ENCODE peak calls at places on chromosomes 6 and 20, in nine cellular contexts. One of them, this sample, is unnamed.

GRCh38 chr6:125480571-125480970 is 178.8 kb upstream of the HDDC2 start:
- DNase-seq in nephron progenitor cell: no peak
- DNase-seq in activated effector memory CD4-positive, alpha-beta T cell treated with Interleukin-2 at 50 U/mL for 16 hours: no peak
- DNase-seq in activated CD4-positive, CD25-positive, alpha-beta regulatory T cell: no peak
- DNase-seq in omental fat pad: no peak
- DNase-seq in HFF-Myc: no peak
- DNase-seq in WTC11: no peak
- DNase-seq in activated T-cell treated with anti-CD3 and anti-CD28 coated beads, Interleukin-2, amount 50 U/mL, for 72 hours: no peak
- DNase-seq in fibroblast of lung: no peak
- DNase-seq in this sample: no peak

GRCh38 chr20:31945319-31945718 is 6.5 kb downstream of the PDRG1 start:
- DNase-seq in nephron progenitor cell: no peak
- DNase-seq in activated effector memory CD4-positive, alpha-beta T cell treated with Interleukin-2 at 50 U/mL for 16 hours: no peak
- DNase-seq in activated CD4-positive, CD25-positive, alpha-beta regulatory T cell: no peak
- DNase-seq in omental fat pad: no peak
- DNase-seq in HFF-Myc: no peak
- DNase-seq in WTC11: no peak
- DNase-seq in activated T-cell treated with anti-CD3 and anti-CD28 coated beads, Interleukin-2, amount 50 U/mL, for 72 hours: no peak
- DNase-seq in fibroblast of lung: no peak
- DNase-seq in this sample: no peak

GRCh38 chr20:36532388-36532787 is 8.9 kb upstream of the MYL9 start:
- DNase-seq in nephron progenitor cell: no peak
- DNase-seq in activated effector memory CD4-positive, alpha-beta T cell treated with Interleukin-2 at 50 U/mL for 16 hours: no peak
- DNase-seq in activated CD4-positive, CD25-positive, alpha-beta regulatory T cell: no peak
- DNase-seq in omental fat pad: no peak
- DNase-seq in HFF-Myc: no peak
- DNase-seq in WTC11: no peak
- DNase-seq in activated T-cell treated with anti-CD3 and anti-CD28 coated beads, Interleukin-2, amount 50 U/mL, for 72 hours: no peak
- DNase-seq in fibroblast of lung: no peak
- DNase-seq in this sample: peak

GRCh38 chr6:141744194-141744925 is 388.4 kb upstream of the GJE1 start:
- DNase-seq in nephron progenitor cell: no peak
- DNase-seq in activated effector memory CD4-positive, alpha-beta T cell treated with Interleukin-2 at 50 U/mL for 16 hours: no peak
- DNase-seq in activated CD4-positive, CD25-positive, alpha-beta regulatory T cell: no peak
- DNase-seq in omental fat pad: no peak
- DNase-seq in HFF-Myc: no peak
- DNase-seq in WTC11: no peak
- DNase-seq in activated T-cell treated with anti-CD3 and anti-CD28 coated beads, Interleukin-2, amount 50 U/mL, for 72 hours: no peak
- DNase-seq in fibroblast of lung: no peak
- DNase-seq in this sample: no peak

GRCh38 chr6:20657274-20657800 is 123.1 kb downstream of the CDKAL1 start:
- DNase-seq in nephron progenitor cell: no peak
- DNase-seq in activated effector memory CD4-positive, alpha-beta T cell treated with Interleukin-2 at 50 U/mL for 16 hours: no peak
- DNase-seq in activated CD4-positive, CD25-positive, alpha-beta regulatory T cell: no peak
- DNase-seq in omental fat pad: no peak
- DNase-seq in HFF-Myc: no peak
- DNase-seq in WTC11: no peak
- DNase-seq in activated T-cell treated with anti-CD3 and anti-CD28 coated beads, Interleukin-2, amount 50 U/mL, for 72 hours: no peak
- DNase-seq in fibroblast of lung: no peak
- DNase-seq in this sample: no peak

GRCh38 chr6:56984884-56985283 is 30.0 kb downstream of the BEND6 start:
- DNase-seq in nephron progenitor cell: no peak
- DNase-seq in activated effector memory CD4-positive, alpha-beta T cell treated with Interleukin-2 at 50 U/mL for 16 hours: no peak
- DNase-seq in activated CD4-positive, CD25-positive, alpha-beta regulatory T cell: no peak
- DNase-seq in omental fat pad: no peak
- DNase-seq in HFF-Myc: no peak
- DNase-seq in WTC11: no peak
- DNase-seq in activated T-cell treated with anti-CD3 and anti-CD28 coated beads, Interleukin-2, amount 50 U/mL, for 72 hours: no peak
- DNase-seq in fibroblast of lung: no peak
- DNase-seq in this sample: no peak

GRCh38 chr6:108556250-108556649 is 4.5 kb upstream of the FOXO3 start:
- DNase-seq in nephron progenitor cell: no peak
- DNase-seq in activated effector memory CD4-positive, alpha-beta T cell treated with Interleukin-2 at 50 U/mL for 16 hours: no peak
- DNase-seq in activated CD4-positive, CD25-positive, alpha-beta regulatory T cell: no peak
- DNase-seq in omental fat pad: no peak
- DNase-seq in HFF-Myc: no peak
- DNase-seq in WTC11: no peak
- DNase-seq in activated T-cell treated with anti-CD3 and anti-CD28 coated beads, Interleukin-2, amount 50 U/mL, for 72 hours: no peak
- DNase-seq in fibroblast of lung: no peak
- DNase-seq in this sample: no peak

GRCh38 chr6:65776332-65776731 is 69.3 kb upstream of the EYS start:
- DNase-seq in nephron progenitor cell: no peak
- DNase-seq in activated effector memory CD4-positive, alpha-beta T cell treated with Interleukin-2 at 50 U/mL for 16 hours: no peak
- DNase-seq in activated CD4-positive, CD25-positive, alpha-beta regulatory T cell: no peak
- DNase-seq in omental fat pad: no peak
- DNase-seq in HFF-Myc: no peak
- DNase-seq in WTC11: no peak
- DNase-seq in activated T-cell treated with anti-CD3 and anti-CD28 coated beads, Interleukin-2, amount 50 U/mL, for 72 hours: no peak
- DNase-seq in fibroblast of lung: no peak
- DNase-seq in this sample: no peak

GRCh38 chr6:106444777-106445507 is 84.4 kb downstream of the CRYBG1 start:
- DNase-seq in nephron progenitor cell: peak
- DNase-seq in activated effector memory CD4-positive, alpha-beta T cell treated with Interleukin-2 at 50 U/mL for 16 hours: no peak
- DNase-seq in activated CD4-positive, CD25-positive, alpha-beta regulatory T cell: no peak
- DNase-seq in omental fat pad: no peak
- DNase-seq in HFF-Myc: peak
- DNase-seq in WTC11: no peak
- DNase-seq in activated T-cell treated with anti-CD3 and anti-CD28 coated beads, Interleukin-2, amount 50 U/mL, for 72 hours: peak
- DNase-seq in fibroblast of lung: peak
- DNase-seq in this sample: peak

GRCh38 chr20:57135875-57136274 is 130.6 kb downstream of the BMP7 start:
- DNase-seq in nephron progenitor cell: no peak
- DNase-seq in activated effector memory CD4-positive, alpha-beta T cell treated with Interleukin-2 at 50 U/mL for 16 hours: no peak
- DNase-seq in activated CD4-positive, CD25-positive, alpha-beta regulatory T cell: no peak
- DNase-seq in omental fat pad: no peak
- DNase-seq in HFF-Myc: no peak
- DNase-seq in WTC11: no peak
- DNase-seq in activated T-cell treated with anti-CD3 and anti-CD28 coated beads, Interleukin-2, amount 50 U/mL, for 72 hours: no peak
- DNase-seq in fibroblast of lung: no peak
- DNase-seq in this sample: no peak

GRCh38 chr20:48904566-48905321 is 16.8 kb upstream of the ARFGEF2 start:
- DNase-seq in nephron progenitor cell: peak
- DNase-seq in activated effector memory CD4-positive, alpha-beta T cell treated with Interleukin-2 at 50 U/mL for 16 hours: peak
- DNase-seq in activated CD4-positive, CD25-positive, alpha-beta regulatory T cell: peak
- DNase-seq in omental fat pad: peak
- DNase-seq in HFF-Myc: peak
- DNase-seq in WTC11: peak
- DNase-seq in activated T-cell treated with anti-CD3 and anti-CD28 coated beads, Interleukin-2, amount 50 U/mL, for 72 hours: peak
- DNase-seq in fibroblast of lung: peak
- DNase-seq in this sample: peak

GRCh38 chr6:11977193-11977592 is 34.9 kb upstream of the HIVEP1 start:
- DNase-seq in nephron progenitor cell: no peak
- DNase-seq in activated effector memory CD4-positive, alpha-beta T cell treated with Interleukin-2 at 50 U/mL for 16 hours: no peak
- DNase-seq in activated CD4-positive, CD25-positive, alpha-beta regulatory T cell: no peak
- DNase-seq in omental fat pad: no peak
- DNase-seq in HFF-Myc: no peak
- DNase-seq in WTC11: no peak
- DNase-seq in activated T-cell treated with anti-CD3 and anti-CD28 coated beads, Interleukin-2, amount 50 U/mL, for 72 hours: no peak
- DNase-seq in fibroblast of lung: no peak
- DNase-seq in this sample: no peak

GRCh38 chr6:85676086-85676729 is 33.5 kb upstream of the SYNCRIP start:
- DNase-seq in nephron progenitor cell: no peak
- DNase-seq in activated effector memory CD4-positive, alpha-beta T cell treated with Interleukin-2 at 50 U/mL for 16 hours: no peak
- DNase-seq in activated CD4-positive, CD25-positive, alpha-beta regulatory T cell: no peak
- DNase-seq in omental fat pad: no peak
- DNase-seq in HFF-Myc: no peak
- DNase-seq in WTC11: no peak
- DNase-seq in activated T-cell treated with anti-CD3 and anti-CD28 coated beads, Interleukin-2, amount 50 U/mL, for 72 hours: no peak
- DNase-seq in fibroblast of lung: no peak
- DNase-seq in this sample: no peak

GRCh38 chr20:21509597-21510331 is 4.1 kb downstream of the NKX2-2 start:
- DNase-seq in nephron progenitor cell: no peak
- DNase-seq in activated effector memory CD4-positive, alpha-beta T cell treated with Interleukin-2 at 50 U/mL for 16 hours: no peak
- DNase-seq in activated CD4-positive, CD25-positive, alpha-beta regulatory T cell: no peak
- DNase-seq in omental fat pad: no peak
- DNase-seq in HFF-Myc: no peak
- DNase-seq in WTC11: peak
- DNase-seq in activated T-cell treated with anti-CD3 and anti-CD28 coated beads, Interleukin-2, amount 50 U/mL, for 72 hours: no peak
- DNase-seq in fibroblast of lung: peak
- DNase-seq in this sample: no peak

GRCh38 chr6:135280375-135281136 is 99.4 kb downstream of the MYB start:
- DNase-seq in nephron progenitor cell: no peak
- DNase-seq in activated effector memory CD4-positive, alpha-beta T cell treated with Interleukin-2 at 50 U/mL for 16 hours: no peak
- DNase-seq in activated CD4-positive, CD25-positive, alpha-beta regulatory T cell: no peak
- DNase-seq in omental fat pad: no peak
- DNase-seq in HFF-Myc: peak
- DNase-seq in WTC11: no peak
- DNase-seq in activated T-cell treated with anti-CD3 and anti-CD28 coated beads, Interleukin-2, amount 50 U/mL, for 72 hours: no peak
- DNase-seq in fibroblast of lung: peak
- DNase-seq in this sample: no peak

GRCh38 chr6:120211955-120212792 is 862.6 kb upstream of the MAN1A1 start:
- DNase-seq in nephron progenitor cell: no peak
- DNase-seq in activated effector memory CD4-positive, alpha-beta T cell treated with Interleukin-2 at 50 U/mL for 16 hours: no peak
- DNase-seq in activated CD4-positive, CD25-positive, alpha-beta regulatory T cell: no peak
- DNase-seq in omental fat pad: no peak
- DNase-seq in HFF-Myc: no peak
- DNase-seq in WTC11: no peak
- DNase-seq in activated T-cell treated with anti-CD3 and anti-CD28 coated beads, Interleukin-2, amount 50 U/mL, for 72 hours: no peak
- DNase-seq in fibroblast of lung: peak
- DNase-seq in this sample: no peak

GRCh38 chr6:90790058-90790457 is 203.2 kb upstream of the MAP3K7 start:
- DNase-seq in nephron progenitor cell: peak
- DNase-seq in activated effector memory CD4-positive, alpha-beta T cell treated with Interleukin-2 at 50 U/mL for 16 hours: no peak
- DNase-seq in activated CD4-positive, CD25-positive, alpha-beta regulatory T cell: no peak
- DNase-seq in omental fat pad: no peak
- DNase-seq in HFF-Myc: no peak
- DNase-seq in WTC11: no peak
- DNase-seq in activated T-cell treated with anti-CD3 and anti-CD28 coated beads, Interleukin-2, amount 50 U/mL, for 72 hours: no peak
- DNase-seq in fibroblast of lung: no peak
- DNase-seq in this sample: no peak

GRCh38 chr6:109343518-109343917 is 38.7 kb downstream of the CD164 start:
- DNase-seq in nephron progenitor cell: no peak
- DNase-seq in activated effector memory CD4-positive, alpha-beta T cell treated with Interleukin-2 at 50 U/mL for 16 hours: no peak
- DNase-seq in activated CD4-positive, CD25-positive, alpha-beta regulatory T cell: no peak
- DNase-seq in omental fat pad: no peak
- DNase-seq in HFF-Myc: no peak
- DNase-seq in WTC11: no peak
- DNase-seq in activated T-cell treated with anti-CD3 and anti-CD28 coated beads, Interleukin-2, amount 50 U/mL, for 72 hours: no peak
- DNase-seq in fibroblast of lung: no peak
- DNase-seq in this sample: no peak

GRCh38 chr20:38843346-38843745 is 37.8 kb downstream of the PPP1R16B start:
- DNase-seq in nephron progenitor cell: no peak
- DNase-seq in activated effector memory CD4-positive, alpha-beta T cell treated with Interleukin-2 at 50 U/mL for 16 hours: no peak
- DNase-seq in activated CD4-positive, CD25-positive, alpha-beta regulatory T cell: no peak
- DNase-seq in omental fat pad: no peak
- DNase-seq in HFF-Myc: no peak
- DNase-seq in WTC11: no peak
- DNase-seq in activated T-cell treated with anti-CD3 and anti-CD28 coated beads, Interleukin-2, amount 50 U/mL, for 72 hours: peak
- DNase-seq in fibroblast of lung: no peak
- DNase-seq in this sample: no peak

GRCh38 chr20:63112491-63113219 is 103.3 kb downstream of the YTHDF1 start:
- DNase-seq in nephron progenitor cell: no peak
- DNase-seq in activated effector memory CD4-positive, alpha-beta T cell treated with Interleukin-2 at 50 U/mL for 16 hours: no peak
- DNase-seq in activated CD4-positive, CD25-positive, alpha-beta regulatory T cell: no peak
- DNase-seq in omental fat pad: no peak
- DNase-seq in HFF-Myc: no peak
- DNase-seq in WTC11: no peak
- DNase-seq in activated T-cell treated with anti-CD3 and anti-CD28 coated beads, Interleukin-2, amount 50 U/mL, for 72 hours: no peak
- DNase-seq in fibroblast of lung: no peak
- DNase-seq in this sample: no peak

GRCh38 chr20:54837226-54837625 is 361.8 kb downstream of the DOK5 start:
- DNase-seq in nephron progenitor cell: no peak
- DNase-seq in activated effector memory CD4-positive, alpha-beta T cell treated with Interleukin-2 at 50 U/mL for 16 hours: no peak
- DNase-seq in activated CD4-positive, CD25-positive, alpha-beta regulatory T cell: no peak
- DNase-seq in omental fat pad: no peak
- DNase-seq in HFF-Myc: no peak
- DNase-seq in WTC11: no peak
- DNase-seq in activated T-cell treated with anti-CD3 and anti-CD28 coated beads, Interleukin-2, amount 50 U/mL, for 72 hours: no peak
- DNase-seq in fibroblast of lung: no peak
- DNase-seq in this sample: no peak

GRCh38 chr6:108916026-108916689 is 67.9 kb downstream of the ARMC2 start:
- DNase-seq in nephron progenitor cell: no peak
- DNase-seq in activated effector memory CD4-positive, alpha-beta T cell treated with Interleukin-2 at 50 U/mL for 16 hours: no peak
- DNase-seq in activated CD4-positive, CD25-positive, alpha-beta regulatory T cell: no peak
- DNase-seq in omental fat pad: no peak
- DNase-seq in HFF-Myc: no peak
- DNase-seq in WTC11: no peak
- DNase-seq in activated T-cell treated with anti-CD3 and anti-CD28 coated beads, Interleukin-2, amount 50 U/mL, for 72 hours: peak
- DNase-seq in fibroblast of lung: no peak
- DNase-seq in this sample: no peak

GRCh38 chr20:57208198-57208597 is 58.2 kb downstream of the BMP7 start:
- DNase-seq in nephron progenitor cell: no peak
- DNase-seq in activated effector memory CD4-positive, alpha-beta T cell treated with Interleukin-2 at 50 U/mL for 16 hours: no peak
- DNase-seq in activated CD4-positive, CD25-positive, alpha-beta regulatory T cell: no peak
- DNase-seq in omental fat pad: no peak
- DNase-seq in HFF-Myc: no peak
- DNase-seq in WTC11: no peak
- DNase-seq in activated T-cell treated with anti-CD3 and anti-CD28 coated beads, Interleukin-2, amount 50 U/mL, for 72 hours: no peak
- DNase-seq in fibroblast of lung: peak
- DNase-seq in this sample: no peak

GRCh38 chr20:45592574-45593189 is 13.6 kb upstream of the WFDC8 start:
- DNase-seq in nephron progenitor cell: no peak
- DNase-seq in activated effector memory CD4-positive, alpha-beta T cell treated with Interleukin-2 at 50 U/mL for 16 hours: no peak
- DNase-seq in activated CD4-positive, CD25-positive, alpha-beta regulatory T cell: no peak
- DNase-seq in omental fat pad: no peak
- DNase-seq in HFF-Myc: peak
- DNase-seq in WTC11: no peak
- DNase-seq in activated T-cell treated with anti-CD3 and anti-CD28 coated beads, Interleukin-2, amount 50 U/mL, for 72 hours: peak
- DNase-seq in fibroblast of lung: peak
- DNase-seq in this sample: no peak

GRCh38 chr6:143514996-143515760 is 3.7 kb upstream of the FUCA2 start:
- DNase-seq in nephron progenitor cell: no peak
- DNase-seq in activated effector memory CD4-positive, alpha-beta T cell treated with Interleukin-2 at 50 U/mL for 16 hours: no peak
- DNase-seq in activated CD4-positive, CD25-positive, alpha-beta regulatory T cell: no peak
- DNase-seq in omental fat pad: no peak
- DNase-seq in HFF-Myc: no peak
- DNase-seq in WTC11: no peak
- DNase-seq in activated T-cell treated with anti-CD3 and anti-CD28 coated beads, Interleukin-2, amount 50 U/mL, for 72 hours: no peak
- DNase-seq in fibroblast of lung: peak
- DNase-seq in this sample: no peak

GRCh38 chr20:4065405-4065841 is 50.1 kb upstream of the RNF24 start:
- DNase-seq in nephron progenitor cell: no peak
- DNase-seq in activated effector memory CD4-positive, alpha-beta T cell treated with Interleukin-2 at 50 U/mL for 16 hours: no peak
- DNase-seq in activated CD4-positive, CD25-positive, alpha-beta regulatory T cell: no peak
- DNase-seq in omental fat pad: no peak
- DNase-seq in HFF-Myc: no peak
- DNase-seq in WTC11: no peak
- DNase-seq in activated T-cell treated with anti-CD3 and anti-CD28 coated beads, Interleukin-2, amount 50 U/mL, for 72 hours: no peak
- DNase-seq in fibroblast of lung: peak
- DNase-seq in this sample: no peak

GRCh38 chr6:125019281-125019680 is 57.0 kb downstream of the RNF217 start:
- DNase-seq in nephron progenitor cell: no peak
- DNase-seq in activated effector memory CD4-positive, alpha-beta T cell treated with Interleukin-2 at 50 U/mL for 16 hours: no peak
- DNase-seq in activated CD4-positive, CD25-positive, alpha-beta regulatory T cell: no peak
- DNase-seq in omental fat pad: no peak
- DNase-seq in HFF-Myc: no peak
- DNase-seq in WTC11: no peak
- DNase-seq in activated T-cell treated with anti-CD3 and anti-CD28 coated beads, Interleukin-2, amount 50 U/mL, for 72 hours: no peak
- DNase-seq in fibroblast of lung: no peak
- DNase-seq in this sample: no peak

GRCh38 chr6:80642452-80642851 is 536.0 kb downstream of the BCKDHB start:
- DNase-seq in nephron progenitor cell: no peak
- DNase-seq in activated effector memory CD4-positive, alpha-beta T cell treated with Interleukin-2 at 50 U/mL for 16 hours: no peak
- DNase-seq in activated CD4-positive, CD25-positive, alpha-beta regulatory T cell: no peak
- DNase-seq in omental fat pad: no peak
- DNase-seq in HFF-Myc: no peak
- DNase-seq in WTC11: no peak
- DNase-seq in activated T-cell treated with anti-CD3 and anti-CD28 coated beads, Interleukin-2, amount 50 U/mL, for 72 hours: no peak
- DNase-seq in fibroblast of lung: peak
- DNase-seq in this sample: no peak

GRCh38 chr6:33744895-33745546 is 1.7 kb downstream of the IP6K3 start:
- DNase-seq in nephron progenitor cell: peak
- DNase-seq in activated effector memory CD4-positive, alpha-beta T cell treated with Interleukin-2 at 50 U/mL for 16 hours: no peak
- DNase-seq in activated CD4-positive, CD25-positive, alpha-beta regulatory T cell: no peak
- DNase-seq in omental fat pad: no peak
- DNase-seq in HFF-Myc: no peak
- DNase-seq in WTC11: no peak
- DNase-seq in activated T-cell treated with anti-CD3 and anti-CD28 coated beads, Interleukin-2, amount 50 U/mL, for 72 hours: no peak
- DNase-seq in fibroblast of lung: no peak
- DNase-seq in this sample: no peak

GRCh38 chr6:31776961-31777666 is at the start of gene VWA7:
- DNase-seq in nephron progenitor cell: peak
- DNase-seq in activated effector memory CD4-positive, alpha-beta T cell treated with Interleukin-2 at 50 U/mL for 16 hours: peak
- DNase-seq in activated CD4-positive, CD25-positive, alpha-beta regulatory T cell: peak
- DNase-seq in omental fat pad: peak
- DNase-seq in HFF-Myc: peak
- DNase-seq in WTC11: peak
- DNase-seq in activated T-cell treated with anti-CD3 and anti-CD28 coated beads, Interleukin-2, amount 50 U/mL, for 72 hours: peak
- DNase-seq in fibroblast of lung: peak
- DNase-seq in this sample: peak

GRCh38 chr6:40344566-40345185 is 242.5 kb downstream of the LRFN2 start:
- DNase-seq in nephron progenitor cell: no peak
- DNase-seq in activated effector memory CD4-positive, alpha-beta T cell treated with Interleukin-2 at 50 U/mL for 16 hours: no peak
- DNase-seq in activated CD4-positive, CD25-positive, alpha-beta regulatory T cell: no peak
- DNase-seq in omental fat pad: no peak
- DNase-seq in HFF-Myc: no peak
- DNase-seq in WTC11: no peak
- DNase-seq in activated T-cell treated with anti-CD3 and anti-CD28 coated beads, Interleukin-2, amount 50 U/mL, for 72 hours: no peak
- DNase-seq in fibroblast of lung: no peak
- DNase-seq in this sample: no peak